ENCODE peak calls at places on chromosome 19, in seven cellular contexts. V, I, D, K, B, L and R are unnamed samples.
A peak's percentile ranks its signal among the peaks of the same experiment; 100 is the strongest.

GRCh38 chr19:19258589-19259338 is 14.3 kb downstream of the TM6SF2 start:
- DNase-seq in V (no peak), L (no peak), I (no peak), K (no peak), D (no peak), B (no peak), R (no peak)

GRCh38 chr19:41646589-41647204 is 19.8 kb upstream of the CEACAM4 start:
- DNase-seq in V (no peak), L (peak; percentile 39), D (no peak), I (no peak), K (no peak), B (no peak), R (no peak)

GRCh38 chr19:35093941-35094647 is 21.5 kb upstream of the FXYD3 start:
- DNase-seq in B (no peak), D (no peak), L (peak; percentile 72), V (no peak), K (no peak), I (no peak), R (no peak)

GRCh38 chr19:48064509-48064908 is 20.6 kb upstream of the CABP5 start:
- DNase-seq in B (no peak), I (no peak), D (no peak), K (no peak), L (no peak), V (no peak), R (peak; percentile 13)

GRCh38 chr19:40640744-40641143 is 39.6 kb downstream of the LTBP4 start:
- DNase-seq in B (no peak), D (peak; percentile 40), L (no peak), K (no peak), I (no peak), V (no peak), R (peak; percentile 18)

GRCh38 chr19:36579255-36579654 is 6.2 kb upstream of the ZNF529 start:
- DNase-seq in I (no peak), D (no peak), K (no peak), B (no peak), V (no peak), L (no peak), R (no peak)

GRCh38 chr19:46408611-46409039 is 4.7 kb downstream of the CCDC8 start:
- DNase-seq in D (peak; percentile 84), K (peak; percentile 57), B (no peak), I (peak; percentile 83), L (no peak), V (peak; percentile 75), R (no peak)

GRCh38 chr19:18232540-18233223 is 6.4 kb upstream of the PDE4C start:
- DNase-seq in D (no peak), I (peak; percentile 57), K (no peak), L (peak; percentile 95), B (no peak), V (no peak), R (no peak)

GRCh38 chr19:15748239-15748638 is 10.5 kb downstream of the OR10H3 start:
- DNase-seq in I (no peak), B (no peak), V (no peak), L (no peak), D (no peak), K (no peak), R (no peak)

GRCh38 chr19:35355851-35356460 is 2.3 kb upstream of the FFAR3 start:
- DNase-seq in L (no peak), I (no peak), D (no peak), K (no peak), B (no peak), V (no peak), R (no peak)

GRCh38 chr19:4967738-4968461 is 1.0 kb upstream of the KDM4B start:
- DNase-seq in D (no peak), K (no peak), I (no peak), L (no peak), V (no peak), B (peak; percentile 32), R (no peak)

GRCh38 chr19:55376381-55376933 is at the start of gene TMEM190:
- DNase-seq in D (no peak), K (no peak), L (peak; percentile 32), I (no peak), B (peak; percentile 56), V (no peak), R (no peak)
- H3K4me3 ChIP-seq in D (no peak within 1 kb of the TSS), K (no peak within 1 kb of the TSS), L (no peak within 1 kb of the TSS), I (no peak within 1 kb of the TSS), B (no peak within 1 kb of the TSS), V (no peak within 1 kb of the TSS), R (no peak within 1 kb of the TSS)

DNA sequence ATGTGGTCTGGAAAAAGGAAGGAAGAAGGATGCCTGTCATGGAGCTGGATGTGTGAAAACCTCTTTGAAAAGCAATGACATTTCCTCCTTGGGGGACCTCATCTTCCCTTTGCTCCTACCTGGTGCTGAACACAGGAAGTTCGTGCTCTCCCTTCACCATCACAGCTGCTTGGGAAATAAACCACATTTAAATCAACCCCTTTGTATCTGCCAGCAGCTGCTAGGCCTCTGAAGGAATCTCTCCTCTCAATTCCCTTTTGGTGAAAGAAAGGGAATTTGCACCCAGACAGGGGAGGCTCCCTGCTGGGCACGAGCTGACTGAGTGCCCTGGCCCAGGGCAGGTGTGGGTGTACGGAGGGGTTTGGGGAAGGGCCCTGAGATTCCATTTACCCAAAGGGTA is 437.7 kb downstream of the TSHZ3 start:
- DNase-seq in L (no peak), I (no peak), V (no peak), B (no peak), D (no peak), K (no peak), R (no peak)
- H3K4me3 ChIP-seq in L (no peak overlapping the region), I (no peak overlapping the region), V (no peak overlapping the region), B (no peak overlapping the region), D (no peak overlapping the region), K (no peak overlapping the region), R (no peak overlapping the region)

GRCh38 chr19:1754651-1755466 is 1.6 kb downstream of the ONECUT3 start:
- DNase-seq in L (no peak), V (no peak), K (no peak), D (no peak), I (no peak), B (no peak), R (no peak)
- H3K4me3 ChIP-seq in L (no peak overlapping the region), V (no peak overlapping the region), K (no peak overlapping the region), D (no peak overlapping the region), I (no peak overlapping the region), B (no peak overlapping the region), R (no peak overlapping the region)

GRCh38 chr19:55133639-55134444 is 15.2 kb downstream of the TNNT1 start:
- DNase-seq in I (no peak), B (no peak), D (no peak), V (no peak), L (no peak), K (no peak), R (no peak)
- H3K4me3 ChIP-seq in I (no peak overlapping the region), B (no peak overlapping the region), D (no peak overlapping the region), V (no peak overlapping the region), L (no peak overlapping the region), K (no peak overlapping the region), R (no peak overlapping the region)

GRCh38 chr19:44303305-44303704 is 1.5 kb downstream of the ZNF235 start:
- DNase-seq in L (peak; percentile 27), D (no peak), V (no peak), K (no peak), I (no peak), B (no peak), R (no peak)
- H3K4me3 ChIP-seq in L (peak overlapping the region; percentile 81), D (peak overlapping the region; percentile 88), V (no peak overlapping the region), K (no peak overlapping the region), I (no peak overlapping the region), B (no peak overlapping the region), R (no peak overlapping the region)